ENCODE peak calls at places on chromosomes 11 and 22, in seven cellular contexts. One of them, this sample, is unnamed.

GRCh38 chr22:50502628-50503474 is 4.7 kb downstream of the LMF2 start:
- DNase-seq in GM12878: no peak
- DNase-seq in SK-N-SH: no peak
- DNase-seq in HCT116: no peak
- DNase-seq in HepG2: no peak
- DNase-seq in H1: no peak
- DNase-seq in K562: no peak
- DNase-seq in this sample: no peak

GRCh38 chr11:62694455-62695167 is 5.3 kb upstream of the LRRN4CL start:
- DNase-seq in HepG2: peak; percentile 70
- DNase-seq in K562: peak; percentile 76
- DNase-seq in H1: peak; percentile 87
- DNase-seq in GM12878: no peak
- DNase-seq in HCT116: peak; percentile 72
- DNase-seq in SK-N-SH: peak; percentile 81
- DNase-seq in this sample: peak; percentile 77

GRCh38 chr22:22090650-22091399 is 108.2 kb upstream of the TOP3B start:
- DNase-seq in HepG2: no peak
- DNase-seq in H1: no peak
- DNase-seq in K562: no peak
- DNase-seq in HCT116: no peak
- DNase-seq in SK-N-SH: no peak
- DNase-seq in GM12878: no peak
- DNase-seq in this sample: no peak

GRCh38 chr11:34682822-34683221 is 61.9 kb downstream of the EHF start:
- DNase-seq in HCT116: peak; percentile 38
- DNase-seq in H1: no peak
- DNase-seq in GM12878: no peak
- DNase-seq in SK-N-SH: no peak
- DNase-seq in HepG2: no peak
- DNase-seq in K562: no peak
- DNase-seq in this sample: no peak

GRCh38 chr11:120527111-120527748 is 15.7 kb downstream of the GRIK4 start:
- DNase-seq in H1: peak; percentile 87
- DNase-seq in HCT116: no peak
- DNase-seq in SK-N-SH: peak; percentile 90
- DNase-seq in HepG2: no peak
- DNase-seq in GM12878: no peak
- DNase-seq in K562: no peak
- DNase-seq in this sample: no peak

GRCh38 chr22:42855211-42855610 is 1.9 kb downstream of the ARFGAP3 start:
- DNase-seq in K562: no peak
- DNase-seq in HepG2: no peak
- DNase-seq in GM12878: no peak
- DNase-seq in HCT116: no peak
- DNase-seq in SK-N-SH: no peak
- DNase-seq in H1: no peak
- DNase-seq in this sample: no peak

GRCh38 chr22:49590851-49591445 is 236.7 kb downstream of the BRD1 start:
- DNase-seq in H1: peak; percentile 33
- DNase-seq in SK-N-SH: no peak
- DNase-seq in K562: no peak
- DNase-seq in GM12878: no peak
- DNase-seq in HepG2: no peak
- DNase-seq in HCT116: no peak
- DNase-seq in this sample: no peak

GRCh38 chr11:114106986-114107385 is 47.5 kb downstream of the ZBTB16 start:
- DNase-seq in HepG2: no peak
- DNase-seq in SK-N-SH: no peak
- DNase-seq in K562: no peak
- DNase-seq in H1: no peak
- DNase-seq in GM12878: no peak
- DNase-seq in HCT116: no peak
- DNase-seq in this sample: no peak

GRCh38 chr11:6260207-6260726 is 629 bp downstream of the CCKBR start:
- DNase-seq in K562: no peak
- DNase-seq in H1: no peak
- DNase-seq in HepG2: no peak
- DNase-seq in HCT116: no peak
- DNase-seq in SK-N-SH: no peak
- DNase-seq in GM12878: no peak
- DNase-seq in this sample: no peak

GRCh38 chr11:117232022-117232878 is at the start of the genes PCSK7 and RNF214:
- DNase-seq in HepG2: peak; percentile 53
- DNase-seq in GM12878: peak; percentile 20
- DNase-seq in SK-N-SH: peak; percentile 99
- DNase-seq in K562: peak; percentile 96
- DNase-seq in H1: peak; percentile 88
- DNase-seq in HCT116: no peak
- DNase-seq in this sample: peak; percentile 98

GRCh38 chr11:68004551-68005335 is 846 bp upstream of the UNC93B1 start:
- DNase-seq in HCT116: peak; percentile 84
- DNase-seq in K562: no peak
- DNase-seq in GM12878: no peak
- DNase-seq in H1: no peak
- DNase-seq in SK-N-SH: no peak
- DNase-seq in HepG2: no peak
- DNase-seq in this sample: peak; percentile 99

GRCh38 chr11:126132319-126132718 is 69.7 kb upstream of the CDON start:
- DNase-seq in K562: no peak
- DNase-seq in SK-N-SH: no peak
- DNase-seq in GM12878: no peak
- DNase-seq in HCT116: peak; percentile 8
- DNase-seq in HepG2: no peak
- DNase-seq in H1: no peak
- DNase-seq in this sample: peak; percentile 80

GRCh38 chr22:39266398-39267030 is 21.7 kb upstream of the PDGFB start:
- DNase-seq in GM12878: peak; percentile 96
- DNase-seq in K562: no peak
- DNase-seq in SK-N-SH: no peak
- DNase-seq in H1: no peak
- DNase-seq in HepG2: peak; percentile 76
- DNase-seq in HCT116: no peak
- DNase-seq in this sample: no peak

DNA sequence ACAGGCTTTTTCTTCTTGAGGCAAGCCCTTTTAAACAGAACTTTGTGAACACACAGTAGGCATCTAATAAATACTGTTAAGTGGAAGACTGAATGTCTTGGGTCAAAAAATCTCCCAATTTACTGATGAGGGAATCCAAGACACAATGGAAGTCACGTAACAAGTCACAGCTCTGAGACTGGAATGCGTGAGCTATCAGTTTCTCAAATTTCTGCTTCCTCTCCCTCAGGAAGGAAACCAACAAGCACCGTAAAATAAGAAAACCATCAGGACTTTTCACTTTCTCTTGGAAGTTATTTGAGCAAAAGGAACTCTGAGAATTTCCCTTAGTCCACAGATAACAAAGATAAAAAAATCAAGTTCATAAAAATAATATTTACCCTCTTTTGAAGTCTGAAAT is 50.1 kb upstream of the CCDC89 start:
- DNase-seq in GM12878: no peak
- DNase-seq in SK-N-SH: no peak
- DNase-seq in H1: no peak
- DNase-seq in HCT116: no peak
- DNase-seq in HepG2: no peak
- DNase-seq in K562: no peak
- DNase-seq in this sample: no peak
- TF ChIP-seq JUND in GM12878: no peak
- TF ChIP-seq JUND in SK-N-SH: no peak
- TF ChIP-seq JUND in H1: no peak
- TF ChIP-seq JUND in HCT116: no peak
- TF ChIP-seq JUND in HepG2: no peak
- TF ChIP-seq JUND in K562: no peak
- TF ChIP-seq JUND in this sample: no peak

GRCh38 chr22:27420817-27421361 is 380.7 kb downstream of the MN1 start:
- DNase-seq in HepG2: no peak
- DNase-seq in K562: no peak
- DNase-seq in GM12878: no peak
- DNase-seq in SK-N-SH: no peak
- DNase-seq in HCT116: no peak
- DNase-seq in H1: no peak
- DNase-seq in this sample: peak; percentile 33

GRCh38 chr22:27420186-27420816 is 381.3 kb downstream of the MN1 start:
- DNase-seq in HCT116: no peak
- DNase-seq in K562: no peak
- DNase-seq in H1: no peak
- DNase-seq in GM12878: no peak
- DNase-seq in SK-N-SH: no peak
- DNase-seq in HepG2: no peak
- DNase-seq in this sample: no peak

GRCh38 chr22:27418261-27418660 is 383.3 kb downstream of the MN1 start:
- DNase-seq in K562: no peak
- DNase-seq in HepG2: no peak
- DNase-seq in HCT116: no peak
- DNase-seq in H1: no peak
- DNase-seq in SK-N-SH: no peak
- DNase-seq in GM12878: no peak
- DNase-seq in this sample: no peak

GRCh38 chr22:27416553-27417427 is 384.8 kb downstream of the MN1 start:
- DNase-seq in K562: no peak
- DNase-seq in SK-N-SH: peak; percentile 66
- DNase-seq in HepG2: no peak
- DNase-seq in GM12878: no peak
- DNase-seq in HCT116: no peak
- DNase-seq in H1: peak; percentile 63
- DNase-seq in this sample: no peak

DNA sequence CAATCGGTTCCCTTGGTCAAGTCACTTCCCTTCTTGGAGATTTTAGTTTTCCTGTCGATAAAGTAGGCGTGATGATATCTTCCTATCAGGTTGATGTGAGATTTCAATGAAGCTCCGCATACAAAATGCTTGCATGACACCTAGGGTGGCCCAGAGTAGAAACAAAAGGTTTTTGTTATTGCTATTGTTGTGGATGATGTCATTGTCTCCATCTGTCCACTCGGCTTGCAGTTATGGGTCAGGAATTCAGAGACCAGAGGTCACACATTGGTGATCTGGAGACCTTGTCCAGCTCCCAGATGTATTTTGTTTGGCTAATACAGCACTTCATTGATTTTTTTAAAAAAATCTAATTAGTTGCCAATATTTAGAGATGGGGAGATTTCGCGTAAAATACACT is 382.1 kb downstream of the MN1 start:
- DNase-seq in HCT116: no peak
- DNase-seq in H1: no peak
- DNase-seq in K562: no peak
- DNase-seq in SK-N-SH: no peak
- DNase-seq in GM12878: no peak
- DNase-seq in HepG2: no peak
- DNase-seq in this sample: no peak
- TF ChIP-seq JUND in HCT116: no peak
- TF ChIP-seq JUND in H1: no peak
- TF ChIP-seq JUND in K562: no peak
- TF ChIP-seq JUND in SK-N-SH: no peak
- TF ChIP-seq JUND in GM12878: no peak
- TF ChIP-seq JUND in HepG2: no peak
- TF ChIP-seq JUND in this sample: no peak

GRCh38 chr11:70730411-70730810 is 332.1 kb downstream of the CTTN start:
- DNase-seq in K562: no peak
- DNase-seq in GM12878: no peak
- DNase-seq in HCT116: no peak
- DNase-seq in HepG2: no peak
- DNase-seq in H1: no peak
- DNase-seq in SK-N-SH: no peak
- DNase-seq in this sample: no peak

GRCh38 chr11:70732493-70733206 is 334.3 kb downstream of the CTTN start:
- DNase-seq in HepG2: no peak
- DNase-seq in K562: no peak
- DNase-seq in GM12878: no peak
- DNase-seq in SK-N-SH: no peak
- DNase-seq in H1: no peak
- DNase-seq in HCT116: peak; percentile 8
- DNase-seq in this sample: no peak

GRCh38 chr11:70729949-70730348 is 331.6 kb downstream of the CTTN start:
- DNase-seq in K562: no peak
- DNase-seq in H1: no peak
- DNase-seq in HepG2: no peak
- DNase-seq in GM12878: no peak
- DNase-seq in HCT116: no peak
- DNase-seq in SK-N-SH: no peak
- DNase-seq in this sample: no peak

GRCh38 chr11:70733327-70734325 is 335.3 kb downstream of the CTTN start:
- DNase-seq in HCT116: no peak
- DNase-seq in GM12878: no peak
- DNase-seq in HepG2: no peak
- DNase-seq in H1: no peak
- DNase-seq in SK-N-SH: no peak
- DNase-seq in K562: no peak
- DNase-seq in this sample: no peak

DNA sequence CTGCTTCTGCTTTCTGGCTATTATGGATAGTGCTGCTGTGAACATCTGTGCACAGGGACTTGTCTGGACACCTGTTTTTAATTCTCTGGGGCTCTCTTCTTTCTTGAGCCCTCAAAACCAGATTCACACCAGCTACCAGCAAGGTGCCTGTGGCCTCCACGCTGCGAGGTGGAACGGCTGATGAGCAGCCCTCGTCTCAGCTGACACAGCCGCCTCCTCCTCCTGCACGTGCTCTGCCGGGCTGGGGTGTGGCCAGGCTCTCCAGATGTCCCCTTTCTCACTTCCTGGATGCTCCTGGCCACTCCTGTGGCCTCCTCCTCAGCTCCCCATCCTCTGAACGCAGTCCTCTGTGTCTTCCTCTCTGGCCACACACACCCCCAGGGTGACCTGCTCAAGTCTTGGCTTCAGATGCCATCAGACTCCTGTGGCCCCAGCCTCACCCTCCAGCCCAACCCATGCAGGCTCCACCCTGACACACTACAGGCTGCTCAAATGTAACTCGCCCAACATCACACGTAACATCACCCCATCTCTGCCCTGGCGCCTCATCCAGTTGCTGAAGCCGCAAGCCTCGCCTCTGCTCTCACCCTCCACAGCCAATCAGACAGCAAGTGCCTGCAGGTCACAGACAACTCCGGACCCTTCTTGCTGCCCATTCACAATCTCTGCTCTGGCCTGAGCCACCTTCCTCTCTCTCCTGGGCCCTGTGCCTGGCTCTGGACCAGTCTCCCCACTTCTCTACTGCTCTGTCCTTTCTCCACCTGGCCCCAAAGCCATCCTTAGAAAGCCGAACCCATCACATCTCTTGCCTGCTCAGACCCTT is 333.6 kb downstream of the CTTN start:
- DNase-seq in HCT116: no peak
- DNase-seq in SK-N-SH: no peak
- DNase-seq in K562: no peak
- DNase-seq in HepG2: no peak
- DNase-seq in GM12878: no peak
- DNase-seq in H1: no peak
- DNase-seq in this sample: no peak
- TF ChIP-seq JUND in HCT116: no peak
- TF ChIP-seq JUND in SK-N-SH: no peak
- TF ChIP-seq JUND in K562: no peak
- TF ChIP-seq JUND in HepG2: no peak
- TF ChIP-seq JUND in GM12878: no peak
- TF ChIP-seq JUND in H1: no peak
- TF ChIP-seq JUND in this sample: no peak

DNA sequence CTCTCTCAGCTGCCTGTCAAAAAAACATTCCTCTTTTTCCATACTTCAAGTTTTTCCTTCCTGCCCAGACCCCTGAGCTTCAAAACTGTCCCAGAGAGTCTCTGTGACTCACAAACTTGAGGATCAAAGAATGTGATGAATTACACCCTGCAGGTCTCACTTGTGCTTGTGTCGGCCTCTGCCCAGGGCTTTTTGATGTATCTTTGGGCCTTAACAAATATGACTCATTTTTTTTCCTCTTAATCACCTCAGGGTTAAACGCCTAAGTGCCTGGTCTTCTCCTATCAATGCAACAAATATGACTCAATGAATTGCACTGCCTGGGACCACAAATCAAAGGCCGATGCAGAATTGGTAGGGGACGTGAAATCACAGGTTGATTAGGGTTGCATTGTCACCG is 267.7 kb downstream of the LARGE1 start:
- DNase-seq in SK-N-SH: no peak
- DNase-seq in HepG2: peak; percentile 72
- DNase-seq in H1: no peak
- DNase-seq in K562: no peak
- DNase-seq in HCT116: no peak
- DNase-seq in GM12878: no peak
- DNase-seq in this sample: no peak
- TF ChIP-seq JUND in SK-N-SH: no peak
- TF ChIP-seq JUND in HepG2: no peak
- TF ChIP-seq JUND in H1: no peak
- TF ChIP-seq JUND in K562: no peak
- TF ChIP-seq JUND in HCT116: no peak
- TF ChIP-seq JUND in GM12878: no peak
- TF ChIP-seq JUND in this sample: no peak